ENCODE peak calls at places on chromosome 17, in nine cellular contexts. G is choroid plexus epithelial cell; M is myocyte; W is LoVo; V is GM12865; Y is stimulated activated CD4-positive, alpha-beta T cell treated with anti-CD3 and anti-CD28 coated beads, Interleukin-4, amount 100 ng/mL, for 48 hours; H is M059J; S is H7; T is T-cell. B is an unnamed sample.

GRCh38 chr17:64084086-64084939 is 45.6 kb downstream of the ERN1 start:
- DNase-seq in G (no peak), M (peak), W (peak), V (no peak), Y (no peak), H (peak), S (peak), T (no peak), B (peak)

GRCh38 chr17:31327534-31328526 is 6.4 kb upstream of the EVI2A start:
- DNase-seq in G (peak), M (peak), W (peak), V (no peak), Y (no peak), H (peak), S (no peak), T (no peak), B (peak)

GRCh38 chr17:45676695-45677094 is 107.4 kb upstream of the CRHR1 start:
- DNase-seq in G (no peak), M (no peak), W (no peak), V (no peak), Y (no peak), H (no peak), S (no peak), T (no peak), B (no peak)

GRCh38 chr17:37110816-37111215 is 162.1 kb downstream of the AATF start:
- DNase-seq in G (no peak), M (no peak), W (no peak), V (no peak), Y (no peak), H (no peak), S (no peak), T (no peak), B (no peak)

GRCh38 chr17:14201087-14201486 is 35.6 kb downstream of the CDRT15 start:
- DNase-seq in G (peak), M (no peak), W (peak), V (no peak), Y (no peak), H (peak), S (no peak), T (peak), B (no peak)

GRCh38 chr17:35984140-35984539 is 2.4 kb downstream of the CCL14 start:
- DNase-seq in G (no peak), M (no peak), W (no peak), V (no peak), Y (no peak), H (no peak), S (no peak), T (no peak), B (no peak)

GRCh38 chr17:58089111-58089510 is 5.9 kb downstream of the DYNLL2 start:
- DNase-seq in G (no peak), M (no peak), W (no peak), V (no peak), Y (no peak), H (no peak), S (no peak), T (no peak), B (no peak)

GRCh38 chr17:37821025-37821713 is 76.3 kb upstream of the HNF1B start:
- DNase-seq in G (no peak), M (no peak), W (no peak), V (no peak), Y (no peak), H (peak), S (no peak), T (no peak), B (no peak)

GRCh38 chr17:73480740-73481139 is 163.5 kb downstream of the SDK2 start:
- DNase-seq in G (peak), M (no peak), W (no peak), V (no peak), Y (no peak), H (no peak), S (no peak), T (no peak), B (no peak)

GRCh38 chr17:61833536-61834203 is 29.7 kb downstream of the BRIP1 start:
- DNase-seq in G (peak), M (peak), W (peak), V (no peak), Y (no peak), H (peak), S (no peak), T (no peak), B (peak)

GRCh38 chr17:77735341-77736206 is 222.9 kb upstream of the TNRC6C start:
- DNase-seq in G (peak), M (no peak), W (no peak), V (no peak), Y (no peak), H (no peak), S (peak), T (no peak), B (no peak)

GRCh38 chr17:77599699-77600098 is 358.8 kb upstream of the TNRC6C start:
- DNase-seq in G (no peak), M (no peak), W (no peak), V (no peak), Y (no peak), H (no peak), S (no peak), T (no peak), B (no peak)

B was measured in LHCN-M2.